ENCODE peak calls at places on chromosomes 5 and 9, in nine cellular contexts. L is Panc1, I is breast epithelium, F is HepG2, W is spleen, A is upper lobe of left lung, U is HCT116, H is transverse colon, G is GM23338. P is an unnamed sample.

GRCh38 chr9:87605676-87606075 is 108.0 kb downstream of the DAPK1 start:
- DNase-seq in L (no peak), I (no peak), F (no peak), W (no peak), A (no peak), U (no peak), H (no peak), G (no peak), P (no peak)

GRCh38 chr9:131905144-131905543 is 165.3 kb upstream of the RAPGEF1 start:
- DNase-seq in L (no peak), I (no peak), F (no peak), W (no peak), A (no peak), U (no peak), H (no peak), G (no peak), P (no peak)

GRCh38 chr9:91884746-91885687 is 65.0 kb downstream of the ROR2 start:
- DNase-seq in L (no peak), I (no peak), F (peak), W (peak), A (no peak), U (no peak), H (no peak), G (peak), P (no peak)

GRCh38 chr5:140238756-140239155 is 63.8 kb downstream of the CYSTM1 start:
- DNase-seq in L (no peak), I (no peak), F (no peak), W (no peak), A (no peak), U (no peak), H (no peak), G (no peak), P (no peak)

GRCh38 chr5:135930029-135930948 is 24.5 kb downstream of the LECT2 start:
- DNase-seq in L (no peak), I (no peak), F (peak), W (no peak), A (peak), U (no peak), H (no peak), G (peak), P (no peak)

GRCh38 chr5:149381986-149382338 is 2.9 kb upstream of the IL17B start:
- DNase-seq in L (no peak), I (peak), F (peak), W (peak), A (peak), U (peak), H (peak), G (peak), P (peak)

GRCh38 chr5:9932770-9933169 is 302.6 kb upstream of the TAS2R1 start:
- DNase-seq in L (no peak), I (no peak), F (no peak), W (no peak), A (no peak), U (peak), H (no peak), G (peak), P (no peak)

GRCh38 chr9:87516222-87516930 is 18.7 kb downstream of the DAPK1 start:
- DNase-seq in L (no peak), I (no peak), F (peak), W (peak), A (no peak), U (no peak), H (peak), G (no peak), P (peak)

GRCh38 chr5:139789845-139790189 is 5.8 kb upstream of the PSD2 start:
- DNase-seq in L (no peak), I (no peak), F (no peak), W (no peak), A (peak), U (no peak), H (no peak), G (no peak), P (no peak)

GRCh38 chr9:85260288-85260687 is 481.5 kb downstream of the AGTPBP1 start:
- DNase-seq in L (no peak), I (no peak), F (no peak), W (no peak), A (no peak), U (no peak), H (no peak), G (no peak), P (no peak)

DNA sequence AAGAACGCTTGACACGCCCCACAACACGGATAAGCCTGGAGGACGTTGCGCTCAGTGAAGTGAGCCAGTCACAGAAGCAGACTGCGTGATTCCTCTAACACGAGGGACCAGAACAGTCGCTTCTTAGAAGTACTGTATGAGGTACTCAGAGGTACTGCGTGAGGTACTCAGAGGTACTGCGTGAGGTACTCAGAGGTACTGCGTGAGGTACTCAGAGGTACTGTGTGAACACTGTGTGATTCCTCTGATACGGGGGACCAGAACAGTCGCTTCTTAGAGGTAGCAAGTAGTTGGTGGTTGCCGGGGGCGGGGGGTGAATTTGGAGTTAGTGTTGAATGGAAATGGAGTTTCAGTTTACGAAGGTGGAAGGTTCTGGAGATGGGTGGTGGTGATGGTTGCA is 5.8 kb downstream of the NDUFS6 start:
- DNase-seq in L (no peak), I (no peak), F (no peak), W (peak), A (no peak), U (no peak), H (no peak), G (no peak), P (no peak)
- TF ChIP-seq POLR2AphosphoS5 in L (no peak), I (no peak), F (no peak), W (no peak), A (no peak), U (no peak), H (no peak), G (no peak), P (no peak)

DNA sequence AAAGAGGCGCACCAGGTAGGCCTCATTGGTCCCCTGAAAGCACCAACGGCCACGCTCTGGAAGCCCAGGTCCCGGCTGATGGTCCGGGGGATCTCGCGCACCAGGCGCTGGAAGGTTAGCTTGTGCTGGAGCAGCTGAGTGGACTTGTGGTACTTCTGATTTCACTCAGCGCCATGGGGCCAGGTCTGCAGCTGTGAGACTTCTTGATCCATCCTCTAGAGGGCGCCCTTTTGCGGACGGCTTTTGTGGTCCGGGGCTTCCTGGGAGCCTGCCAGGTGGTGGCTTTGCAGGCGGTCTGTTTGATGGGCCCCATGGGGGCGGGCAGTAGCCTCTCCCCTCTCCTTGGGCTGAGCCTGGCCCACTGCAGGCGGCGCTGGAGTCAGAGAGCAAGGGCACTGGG is 10.4 kb downstream of the TAF11L12 start:
- DNase-seq in L (no peak), I (no peak), F (no peak), W (no peak), A (peak), U (no peak), H (no peak), G (peak), P (no peak)
- TF ChIP-seq CTCF in L (peak), I (no peak), F (peak), W (no peak), A (no peak), U (no peak), H (no peak), G (peak), P (no peak)

GRCh38 chr5:160847526-160848085 is 4.4 kb downstream of the ATP10B start:
- DNase-seq in L (no peak), I (no peak), F (no peak), W (no peak), A (no peak), U (no peak), H (no peak), G (no peak), P (no peak)
- TF ChIP-seq POLR2AphosphoS5 in L (no peak), I (no peak), F (no peak), W (no peak), A (no peak), U (no peak), H (no peak), G (no peak), P (no peak)

DNA sequence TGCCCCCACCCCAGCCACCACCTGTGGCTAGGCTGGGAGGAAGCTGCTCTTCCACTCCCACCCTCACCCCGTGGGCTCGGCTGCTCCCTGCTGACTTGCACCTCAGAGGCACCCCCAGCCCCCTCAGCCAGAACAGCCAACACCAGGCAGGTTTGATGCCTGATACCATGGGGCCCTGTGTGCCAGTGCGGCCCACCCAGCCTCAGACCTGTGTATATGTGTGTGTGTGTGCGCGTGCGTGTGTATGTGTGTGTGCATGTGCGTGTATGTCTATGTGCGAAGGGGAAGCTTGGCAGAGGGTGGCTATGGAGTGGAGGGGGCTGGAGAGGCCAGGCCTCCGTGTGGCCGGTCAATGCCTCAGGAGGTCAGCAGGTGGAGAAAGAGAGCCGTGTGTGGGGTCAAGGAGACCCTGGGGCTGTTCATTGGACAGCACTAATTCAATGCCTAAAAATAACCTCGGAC is 16.6 kb upstream of the DAB2IP start:
- DNase-seq in L (no peak), I (no peak), F (peak), W (no peak), A (no peak), U (no peak), H (no peak), G (peak), P (no peak)
- TF ChIP-seq CTCF in L (peak), I (no peak), F (peak), W (peak), A (peak), U (peak), H (peak), G (peak), P (peak)

DNA sequence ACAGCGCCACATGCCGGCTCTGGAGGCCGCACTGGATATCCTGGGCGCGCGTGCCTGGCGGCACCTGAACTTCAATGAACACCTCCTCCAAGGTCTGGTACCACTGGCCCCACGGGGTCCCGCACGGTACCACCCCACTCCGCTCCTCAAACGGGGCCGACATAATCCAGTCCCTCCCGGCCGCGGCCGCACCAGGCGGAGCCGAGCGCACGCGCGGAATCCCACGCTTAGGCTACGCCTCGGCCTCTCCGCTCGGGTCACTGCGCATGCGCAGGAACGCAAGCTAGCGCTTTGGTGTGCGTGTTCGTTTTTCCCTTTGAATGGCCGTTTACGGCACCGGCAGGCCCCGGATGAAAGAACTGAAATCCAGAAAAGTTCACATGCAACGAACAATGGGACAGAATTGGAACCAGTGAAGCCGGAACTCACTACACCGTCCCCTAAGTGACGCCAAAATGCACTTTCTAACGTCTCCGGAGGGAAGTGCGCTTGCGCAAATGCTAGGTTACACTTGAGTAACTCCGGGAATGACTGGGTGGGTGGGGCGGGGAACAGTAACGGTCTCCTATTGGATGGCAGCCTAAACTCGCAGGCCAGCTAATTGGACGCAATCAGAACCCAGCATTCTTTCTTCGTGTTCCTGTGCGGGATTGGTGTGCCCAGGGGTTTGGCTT is at the start of gene NUDCD2:
- DNase-seq in L (peak), I (peak), F (peak), W (peak), A (peak), U (peak), H (peak), G (peak), P (peak)
- TF ChIP-seq POLR2AphosphoS5 in L (peak), I (peak), F (peak), W (peak), A (peak), U (peak), H (peak), G (peak), P (peak)